ENCODE peak calls at places on chromosomes 1 and 21, in six cellular contexts. H, P, Q, Z, U and N are unnamed samples.

GRCh38 chr21:36647279-36648093 is 51.4 kb upstream of the SIM2 start:
- DNase-seq in H (peak), P (no peak), Q (no peak), Z (peak), U (no peak), N (no peak)

GRCh38 chr1:147541672-147542548 is 609 bp downstream of the BCL9 start:
- DNase-seq in H (peak), P (no peak), Q (peak), Z (peak), U (no peak), N (no peak)

GRCh38 chr1:228363686-228364067 is 43.0 kb downstream of the TRIM11 start:
- DNase-seq in H (no peak), P (no peak), Q (peak), Z (no peak), U (no peak), N (no peak)

GRCh38 chr21:17386498-17386897 is 126.3 kb upstream of the CXADR start:
- DNase-seq in H (no peak), P (no peak), Q (no peak), Z (no peak), U (no peak), N (no peak)

GRCh38 chr1:175857756-175858155 is 114.4 kb upstream of the TNR start:
- DNase-seq in H (no peak), P (no peak), Q (no peak), Z (no peak), U (no peak), N (no peak)

GRCh38 chr1:181100015-181100905 is 11.8 kb downstream of the IER5 start:
- DNase-seq in H (peak), P (no peak), Q (no peak), Z (peak), U (no peak), N (peak)

GRCh38 chr21:44601596-44602473 is 1.4 kb downstream of the KRTAP10-7 start:
- DNase-seq in H (no peak), P (no peak), Q (no peak), Z (no peak), U (no peak), N (no peak)

GRCh38 chr1:27410709-27411108 is 18.3 kb downstream of the GPR3 start:
- DNase-seq in H (no peak), P (no peak), Q (no peak), Z (no peak), U (no peak), N (no peak)

GRCh38 chr1:51418384-51418959 is 88.1 kb upstream of the TTC39A start:
- DNase-seq in H (no peak), P (no peak), Q (no peak), Z (no peak), U (no peak), N (no peak)

GRCh38 chr1:64915381-64916274 is 50.7 kb downstream of the JAK1 start:
- DNase-seq in H (peak), P (no peak), Q (no peak), Z (peak), U (no peak), N (peak)

GRCh38 chr1:152473887-152474537 is 36.6 kb upstream of the LCE5A start:
- DNase-seq in H (no peak), P (no peak), Q (no peak), Z (no peak), U (no peak), N (no peak)

GRCh38 chr1:206855863-206856262 is 9.6 kb upstream of the IL20 start:
- DNase-seq in H (no peak), P (no peak), Q (no peak), Z (no peak), U (no peak), N (no peak)

GRCh38 chr1:118563969-118564951 is 379.2 kb upstream of the SPAG17 start:
- DNase-seq in H (no peak), P (no peak), Q (no peak), Z (no peak), U (peak), N (no peak)

GRCh38 chr21:32347351-32347750 is 45.5 kb downstream of the URB1 start:
- DNase-seq in H (no peak), P (no peak), Q (no peak), Z (no peak), U (no peak), N (no peak)

GRCh38 chr1:157151068-157151467 is 12.9 kb upstream of the ETV3 start:
- DNase-seq in H (no peak), P (no peak), Q (no peak), Z (no peak), U (no peak), N (no peak)

GRCh38 chr1:30523055-30524020 is 200.0 kb downstream of the MATN1 start:
- DNase-seq in H (peak), P (no peak), Q (no peak), Z (no peak), U (no peak), N (peak)

GRCh38 chr1:24222008-24222407 is 34.9 kb upstream of the IFNLR1 start:
- DNase-seq in H (no peak), P (no peak), Q (no peak), Z (no peak), U (no peak), N (no peak)

GRCh38 chr1:199667079-199667478 is 360.4 kb upstream of the NR5A2 start:
- DNase-seq in H (no peak), P (no peak), Q (no peak), Z (no peak), U (no peak), N (peak)

GRCh38 chr1:109630081-109630880 is 10.6 kb downstream of the AMPD2 start:
- DNase-seq in H (no peak), P (no peak), Q (no peak), Z (peak), U (no peak), N (no peak)

GRCh38 chr21:25313891-25314646 is 293.2 kb downstream of the MRPL39 start:
- DNase-seq in H (peak), P (no peak), Q (no peak), Z (no peak), U (no peak), N (no peak)

GRCh38 chr1:233242827-233243483 is 52.6 kb downstream of the PCNX2 start:
- DNase-seq in H (no peak), P (no peak), Q (no peak), Z (peak), U (no peak), N (no peak)

GRCh38 chr1:150562384-150563339 is 13.5 kb downstream of the ADAMTSL4 start:
- DNase-seq in H (no peak), P (peak), Q (no peak), Z (peak), U (peak), N (peak)

GRCh38 chr1:156410740-156411139 is 41.7 kb downstream of the RHBG start:
- DNase-seq in H (no peak), P (no peak), Q (no peak), Z (no peak), U (no peak), N (no peak)

GRCh38 chr1:20411196-20411980 is 74.6 kb downstream of the CAMK2N1 start:
- DNase-seq in H (peak), P (no peak), Q (no peak), Z (peak), U (no peak), N (peak)

GRCh38 chr1:160161965-160162705 is 10.7 kb downstream of the ATP1A4 start:
- DNase-seq in H (peak), P (no peak), Q (no peak), Z (peak), U (peak), N (no peak)

GRCh38 chr1:9700340-9700739 is 48.8 kb downstream of the PIK3CD start:
- DNase-seq in H (peak), P (no peak), Q (no peak), Z (peak), U (no peak), N (peak)

GRCh38 chr1:107262472-107263286 is 121.8 kb downstream of the NTNG1 start:
- DNase-seq in H (no peak), P (no peak), Q (no peak), Z (no peak), U (no peak), N (peak)

GRCh38 chr1:45620588-45621500 is 3.0 kb downstream of the CCDC17 start:
- DNase-seq in H (no peak), P (no peak), Q (no peak), Z (peak), U (no peak), N (no peak)

GRCh38 chr1:31764307-31765040 is at the start of gene ADGRB2:
- DNase-seq in H (no peak), P (no peak), Q (no peak), Z (peak), U (no peak), N (no peak)

GRCh38 chr1:40032240-40032891 is 8.2 kb upstream of the CAP1 start:
- DNase-seq in H (peak), P (peak), Q (no peak), Z (peak), U (peak), N (no peak)

GRCh38 chr21:45246014-45246413 is 41.7 kb downstream of the POFUT2 start:
- DNase-seq in H (no peak), P (no peak), Q (no peak), Z (no peak), U (no peak), N (no peak)

GRCh38 chr21:34593423-34593822 is 21.5 kb downstream of the RCAN1 start:
- DNase-seq in H (no peak), P (no peak), Q (no peak), Z (peak), U (no peak), N (no peak)

GRCh38 chr21:34688145-34688544 is 19.4 kb downstream of the CLIC6 start:
- DNase-seq in H (no peak), P (no peak), Q (no peak), Z (no peak), U (no peak), N (no peak)